ENCODE peak calls at places on chromosome 13, in ten cellular contexts. One of them, this sample, is unnamed.

GRCh38 chr13:48748681-48749080 is 95.0 kb downstream of the CYSLTR2 start:
- DNase-seq in Peyer's patch: no peak
- DNase-seq in lower leg skin: no peak
- DNase-seq in HFF-Myc: no peak
- DNase-seq in skeletal muscle cell: no peak
- DNase-seq in fibroblast of pulmonary artery: no peak
- DNase-seq in brain microvascular endothelial cell: no peak
- DNase-seq in astrocyte of the spinal cord: no peak
- DNase-seq in AG04450: no peak
- DNase-seq in CD8-positive, alpha-beta memory T cell: no peak
- DNase-seq in this sample: no peak

GRCh38 chr13:59425211-59425721 is 738.5 kb downstream of the DIAPH3 start:
- DNase-seq in Peyer's patch: no peak
- DNase-seq in lower leg skin: no peak
- DNase-seq in HFF-Myc: no peak
- DNase-seq in skeletal muscle cell: peak
- DNase-seq in fibroblast of pulmonary artery: peak
- DNase-seq in brain microvascular endothelial cell: peak
- DNase-seq in astrocyte of the spinal cord: peak
- DNase-seq in AG04450: peak
- DNase-seq in CD8-positive, alpha-beta memory T cell: no peak
- DNase-seq in this sample: no peak

GRCh38 chr13:47126432-47126831 is 229.6 kb upstream of the HTR2A start:
- DNase-seq in Peyer's patch: no peak
- DNase-seq in lower leg skin: no peak
- DNase-seq in HFF-Myc: no peak
- DNase-seq in skeletal muscle cell: peak
- DNase-seq in fibroblast of pulmonary artery: peak
- DNase-seq in brain microvascular endothelial cell: no peak
- DNase-seq in astrocyte of the spinal cord: no peak
- DNase-seq in AG04450: no peak
- DNase-seq in CD8-positive, alpha-beta memory T cell: no peak
- DNase-seq in this sample: no peak

GRCh38 chr13:114142640-114143490 is 10.4 kb upstream of the RASA3 start:
- DNase-seq in Peyer's patch: peak
- DNase-seq in lower leg skin: no peak
- DNase-seq in HFF-Myc: no peak
- DNase-seq in skeletal muscle cell: no peak
- DNase-seq in fibroblast of pulmonary artery: no peak
- DNase-seq in brain microvascular endothelial cell: no peak
- DNase-seq in astrocyte of the spinal cord: no peak
- DNase-seq in AG04450: no peak
- DNase-seq in CD8-positive, alpha-beta memory T cell: peak
- DNase-seq in this sample: no peak

GRCh38 chr13:111911141-111911720 is 155.7 kb upstream of the SOX1 start:
- DNase-seq in Peyer's patch: peak
- DNase-seq in lower leg skin: peak
- DNase-seq in HFF-Myc: no peak
- DNase-seq in skeletal muscle cell: no peak
- DNase-seq in fibroblast of pulmonary artery: no peak
- DNase-seq in brain microvascular endothelial cell: no peak
- DNase-seq in astrocyte of the spinal cord: no peak
- DNase-seq in AG04450: no peak
- DNase-seq in CD8-positive, alpha-beta memory T cell: no peak
- DNase-seq in this sample: peak

GRCh38 chr13:50651916-50652315 is 191.6 kb downstream of the DLEU7 start:
- DNase-seq in Peyer's patch: no peak
- DNase-seq in lower leg skin: no peak
- DNase-seq in HFF-Myc: no peak
- DNase-seq in skeletal muscle cell: no peak
- DNase-seq in fibroblast of pulmonary artery: no peak
- DNase-seq in brain microvascular endothelial cell: no peak
- DNase-seq in astrocyte of the spinal cord: no peak
- DNase-seq in AG04450: no peak
- DNase-seq in CD8-positive, alpha-beta memory T cell: no peak
- DNase-seq in this sample: no peak

GRCh38 chr13:97751477-97751876 is 202.0 kb upstream of the IPO5 start:
- DNase-seq in Peyer's patch: no peak
- DNase-seq in lower leg skin: no peak
- DNase-seq in HFF-Myc: no peak
- DNase-seq in skeletal muscle cell: no peak
- DNase-seq in fibroblast of pulmonary artery: no peak
- DNase-seq in brain microvascular endothelial cell: no peak
- DNase-seq in astrocyte of the spinal cord: no peak
- DNase-seq in AG04450: no peak
- DNase-seq in CD8-positive, alpha-beta memory T cell: no peak
- DNase-seq in this sample: no peak

GRCh38 chr13:57629391-57629804 is 2.1 kb upstream of the PCDH17 start:
- DNase-seq in Peyer's patch: peak
- DNase-seq in lower leg skin: no peak
- DNase-seq in HFF-Myc: no peak
- DNase-seq in skeletal muscle cell: no peak
- DNase-seq in fibroblast of pulmonary artery: peak
- DNase-seq in brain microvascular endothelial cell: no peak
- DNase-seq in astrocyte of the spinal cord: no peak
- DNase-seq in AG04450: no peak
- DNase-seq in CD8-positive, alpha-beta memory T cell: no peak
- DNase-seq in this sample: peak

DNA sequence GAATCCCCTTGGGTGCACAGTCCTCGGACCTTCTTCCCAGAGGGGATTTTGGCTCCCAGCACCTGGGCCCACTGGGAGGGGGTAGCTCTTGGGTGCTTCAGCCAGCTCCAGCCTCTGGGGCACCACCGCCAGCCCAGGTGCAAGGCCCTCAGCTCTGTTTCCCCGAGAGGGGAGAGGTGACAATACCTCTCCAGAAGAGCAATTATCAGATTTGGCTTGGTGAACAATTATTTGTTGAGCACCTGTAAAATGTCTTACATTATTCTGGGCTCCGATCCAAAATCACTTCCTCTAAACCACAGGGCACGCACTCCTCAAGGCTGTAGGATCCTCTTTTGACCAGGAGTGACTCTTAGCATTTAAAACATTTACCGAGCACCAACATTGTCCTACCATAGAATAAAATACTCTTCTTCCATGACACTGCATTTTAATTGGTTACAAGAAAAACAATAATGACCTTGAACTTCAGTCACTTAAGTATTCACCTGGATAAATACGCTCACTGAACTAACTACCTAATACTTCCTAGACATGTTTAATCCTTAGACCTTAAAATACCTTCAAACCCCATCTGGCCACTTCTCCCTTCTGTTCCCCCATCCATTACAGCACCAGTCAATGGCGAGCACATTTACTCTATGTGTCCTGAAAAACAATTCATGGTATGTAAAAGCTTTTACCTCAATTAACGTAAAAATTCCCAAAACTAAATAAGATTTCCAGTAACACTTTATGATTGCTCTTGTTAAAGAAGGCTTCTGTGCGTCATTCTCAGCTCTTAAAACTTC is 54.8 kb downstream of the ABCC4 start:
- DNase-seq in Peyer's patch: no peak
- DNase-seq in lower leg skin: peak
- DNase-seq in HFF-Myc: no peak
- DNase-seq in skeletal muscle cell: no peak
- DNase-seq in fibroblast of pulmonary artery: no peak
- DNase-seq in brain microvascular endothelial cell: no peak
- DNase-seq in astrocyte of the spinal cord: no peak
- DNase-seq in AG04450: no peak
- DNase-seq in CD8-positive, alpha-beta memory T cell: no peak
- DNase-seq in this sample: no peak
- H3K4me3 ChIP-seq in Peyer's patch: no peak
- H3K4me3 ChIP-seq in lower leg skin: no peak
- H3K4me3 ChIP-seq in HFF-Myc: no peak
- H3K4me3 ChIP-seq in skeletal muscle cell: no peak
- H3K4me3 ChIP-seq in fibroblast of pulmonary artery: no peak
- H3K4me3 ChIP-seq in brain microvascular endothelial cell: no peak
- H3K4me3 ChIP-seq in astrocyte of the spinal cord: no peak
- H3K4me3 ChIP-seq in AG04450: no peak
- H3K4me3 ChIP-seq in CD8-positive, alpha-beta memory T cell: no peak
- H3K4me3 ChIP-seq in this sample: no peak

DNA sequence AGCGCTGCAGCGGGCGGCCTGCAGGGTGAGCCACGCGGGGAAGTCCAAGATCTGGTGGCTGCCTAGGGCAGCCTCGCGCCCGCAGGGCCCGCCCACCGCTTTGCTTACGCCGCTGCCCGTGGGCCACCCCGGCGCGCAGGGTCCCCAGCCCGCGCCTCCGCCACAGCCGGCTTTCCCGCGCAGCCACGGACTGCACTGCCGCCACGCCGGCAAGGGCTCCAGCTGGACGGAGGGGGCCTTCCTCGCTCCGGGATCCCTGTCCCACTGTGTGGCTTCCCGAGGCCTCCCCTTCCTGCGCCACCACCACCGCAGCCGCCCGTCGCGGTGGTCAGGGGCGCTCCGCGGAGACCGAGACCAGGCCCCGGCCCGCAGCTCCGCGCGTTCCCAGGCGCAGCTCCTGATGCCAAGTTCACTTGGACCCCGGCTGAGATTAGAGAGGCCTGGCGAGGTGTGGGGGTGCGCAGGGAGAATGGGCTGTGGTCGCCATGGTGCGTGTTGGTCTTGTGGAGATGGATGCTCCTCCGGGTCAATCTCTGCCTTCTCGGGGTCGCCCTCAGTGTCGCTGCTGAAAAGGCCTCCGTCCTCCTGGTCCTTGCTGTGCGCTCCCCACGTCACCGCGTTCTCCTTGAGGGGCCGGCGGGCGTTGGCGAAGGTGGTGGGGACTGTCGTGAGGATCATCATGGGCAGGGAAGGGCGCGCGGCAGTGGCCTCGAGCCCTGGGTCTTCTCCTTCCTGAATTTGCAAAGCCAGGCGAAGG is 17.9 kb upstream of the RNF17 start:
- DNase-seq in Peyer's patch: no peak
- DNase-seq in lower leg skin: peak
- DNase-seq in HFF-Myc: no peak
- DNase-seq in skeletal muscle cell: no peak
- DNase-seq in fibroblast of pulmonary artery: no peak
- DNase-seq in brain microvascular endothelial cell: no peak
- DNase-seq in astrocyte of the spinal cord: peak
- DNase-seq in AG04450: no peak
- DNase-seq in CD8-positive, alpha-beta memory T cell: no peak
- DNase-seq in this sample: peak
- H3K4me3 ChIP-seq in Peyer's patch: no peak
- H3K4me3 ChIP-seq in lower leg skin: no peak
- H3K4me3 ChIP-seq in HFF-Myc: no peak
- H3K4me3 ChIP-seq in skeletal muscle cell: no peak
- H3K4me3 ChIP-seq in fibroblast of pulmonary artery: no peak
- H3K4me3 ChIP-seq in brain microvascular endothelial cell: no peak
- H3K4me3 ChIP-seq in astrocyte of the spinal cord: no peak
- H3K4me3 ChIP-seq in AG04450: no peak
- H3K4me3 ChIP-seq in CD8-positive, alpha-beta memory T cell: no peak
- H3K4me3 ChIP-seq in this sample: peak

GRCh38 chr13:39960206-39960605 is 304.7 kb downstream of the COG6 start:
- DNase-seq in Peyer's patch: no peak
- DNase-seq in lower leg skin: no peak
- DNase-seq in HFF-Myc: no peak
- DNase-seq in skeletal muscle cell: no peak
- DNase-seq in fibroblast of pulmonary artery: no peak
- DNase-seq in brain microvascular endothelial cell: no peak
- DNase-seq in astrocyte of the spinal cord: no peak
- DNase-seq in AG04450: no peak
- DNase-seq in CD8-positive, alpha-beta memory T cell: no peak
- DNase-seq in this sample: no peak

GRCh38 chr13:39959497-39959896 is 304.0 kb downstream of the COG6 start:
- DNase-seq in Peyer's patch: no peak
- DNase-seq in lower leg skin: no peak
- DNase-seq in HFF-Myc: no peak
- DNase-seq in skeletal muscle cell: no peak
- DNase-seq in fibroblast of pulmonary artery: no peak
- DNase-seq in brain microvascular endothelial cell: peak
- DNase-seq in astrocyte of the spinal cord: no peak
- DNase-seq in AG04450: no peak
- DNase-seq in CD8-positive, alpha-beta memory T cell: no peak
- DNase-seq in this sample: no peak

GRCh38 chr13:39956036-39956435 is 300.6 kb downstream of the COG6 start:
- DNase-seq in Peyer's patch: no peak
- DNase-seq in lower leg skin: no peak
- DNase-seq in HFF-Myc: no peak
- DNase-seq in skeletal muscle cell: no peak
- DNase-seq in fibroblast of pulmonary artery: no peak
- DNase-seq in brain microvascular endothelial cell: no peak
- DNase-seq in astrocyte of the spinal cord: no peak
- DNase-seq in AG04450: no peak
- DNase-seq in CD8-positive, alpha-beta memory T cell: no peak
- DNase-seq in this sample: no peak

GRCh38 chr13:39955560-39955959 is 300.1 kb downstream of the COG6 start:
- DNase-seq in Peyer's patch: no peak
- DNase-seq in lower leg skin: no peak
- DNase-seq in HFF-Myc: no peak
- DNase-seq in skeletal muscle cell: no peak
- DNase-seq in fibroblast of pulmonary artery: no peak
- DNase-seq in brain microvascular endothelial cell: no peak
- DNase-seq in astrocyte of the spinal cord: no peak
- DNase-seq in AG04450: no peak
- DNase-seq in CD8-positive, alpha-beta memory T cell: no peak
- DNase-seq in this sample: no peak

DNA sequence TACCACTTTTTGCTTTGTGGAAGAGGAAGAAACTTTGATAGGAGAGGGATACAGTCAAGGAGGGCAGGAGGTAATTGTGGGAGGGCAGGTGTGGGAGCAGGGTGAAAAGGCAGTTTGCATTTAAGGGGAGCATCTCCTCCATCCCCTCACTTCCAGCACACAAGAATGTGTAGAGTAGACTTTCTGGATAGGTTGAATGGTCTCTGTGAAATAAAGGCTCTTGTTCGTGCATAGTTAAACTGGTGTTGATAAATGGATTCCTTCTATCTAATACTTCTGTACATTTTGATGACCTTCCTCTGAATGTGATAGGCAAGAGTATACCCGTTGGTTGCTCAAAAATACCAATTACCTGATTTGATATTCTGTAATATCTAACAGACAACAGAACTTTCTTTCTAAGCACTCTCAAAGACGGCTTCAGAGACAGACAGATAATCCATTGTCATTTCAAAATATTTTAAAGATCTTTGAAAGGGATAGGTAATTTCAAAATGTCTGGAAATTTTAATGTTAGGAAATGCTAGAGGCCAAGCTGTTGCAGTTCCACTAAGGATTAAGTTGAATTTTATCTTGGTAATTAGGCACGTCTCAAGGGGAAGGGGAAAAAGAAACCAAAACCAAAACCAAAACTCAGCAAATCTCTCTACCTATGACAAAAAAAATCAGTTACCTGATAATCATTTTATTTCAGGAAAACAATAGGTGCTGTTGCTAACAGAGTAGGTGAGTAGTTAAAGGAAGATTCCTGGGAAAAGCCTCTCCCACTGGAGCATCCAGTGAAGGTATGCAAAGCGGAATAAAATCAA is 302.6 kb downstream of the COG6 start:
- DNase-seq in Peyer's patch: no peak
- DNase-seq in lower leg skin: no peak
- DNase-seq in HFF-Myc: no peak
- DNase-seq in skeletal muscle cell: no peak
- DNase-seq in fibroblast of pulmonary artery: no peak
- DNase-seq in brain microvascular endothelial cell: no peak
- DNase-seq in astrocyte of the spinal cord: no peak
- DNase-seq in AG04450: no peak
- DNase-seq in CD8-positive, alpha-beta memory T cell: peak
- DNase-seq in this sample: no peak
- H3K4me3 ChIP-seq in Peyer's patch: no peak
- H3K4me3 ChIP-seq in lower leg skin: no peak
- H3K4me3 ChIP-seq in HFF-Myc: no peak
- H3K4me3 ChIP-seq in skeletal muscle cell: no peak
- H3K4me3 ChIP-seq in fibroblast of pulmonary artery: no peak
- H3K4me3 ChIP-seq in brain microvascular endothelial cell: no peak
- H3K4me3 ChIP-seq in astrocyte of the spinal cord: no peak
- H3K4me3 ChIP-seq in AG04450: no peak
- H3K4me3 ChIP-seq in CD8-positive, alpha-beta memory T cell: peak
- H3K4me3 ChIP-seq in this sample: no peak

DNA sequence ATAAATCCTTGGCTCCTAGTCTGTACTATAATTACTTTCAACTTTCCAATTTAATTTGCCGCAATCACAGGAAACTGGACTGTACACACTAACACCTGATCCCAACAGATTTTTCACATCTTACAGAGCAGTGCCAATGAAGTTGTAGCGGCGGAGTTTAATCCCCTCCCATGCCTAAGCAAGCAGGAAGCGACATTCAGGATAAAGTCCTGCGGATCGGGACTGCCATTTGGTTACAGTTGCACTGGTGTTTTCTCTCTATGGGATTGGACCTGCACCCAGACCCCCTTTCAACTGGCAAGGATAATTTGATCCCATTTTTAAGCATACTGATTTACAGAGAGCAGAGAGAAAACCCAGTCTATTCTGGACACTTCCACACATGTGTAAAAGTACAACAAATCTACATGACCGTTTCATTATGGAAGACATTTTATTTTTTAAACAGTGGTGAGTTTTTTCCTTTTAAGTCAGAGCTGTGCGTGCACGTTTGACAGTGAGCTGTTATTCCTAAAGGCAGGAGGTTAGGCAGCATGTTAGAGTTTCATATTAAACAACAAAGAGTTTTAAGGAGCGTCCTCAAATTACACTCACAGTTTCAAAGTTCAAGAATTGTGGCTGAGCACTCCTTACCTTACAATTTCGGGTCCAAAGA is 141.8 kb upstream of the RFC3 start:
- DNase-seq in Peyer's patch: no peak
- DNase-seq in lower leg skin: no peak
- DNase-seq in HFF-Myc: no peak
- DNase-seq in skeletal muscle cell: no peak
- DNase-seq in fibroblast of pulmonary artery: peak
- DNase-seq in brain microvascular endothelial cell: no peak
- DNase-seq in astrocyte of the spinal cord: peak
- DNase-seq in AG04450: no peak
- DNase-seq in CD8-positive, alpha-beta memory T cell: no peak
- DNase-seq in this sample: no peak
- H3K4me3 ChIP-seq in Peyer's patch: no peak
- H3K4me3 ChIP-seq in lower leg skin: peak
- H3K4me3 ChIP-seq in HFF-Myc: peak
- H3K4me3 ChIP-seq in skeletal muscle cell: peak
- H3K4me3 ChIP-seq in fibroblast of pulmonary artery: peak
- H3K4me3 ChIP-seq in brain microvascular endothelial cell: peak
- H3K4me3 ChIP-seq in astrocyte of the spinal cord: peak
- H3K4me3 ChIP-seq in AG04450: peak
- H3K4me3 ChIP-seq in CD8-positive, alpha-beta memory T cell: no peak
- H3K4me3 ChIP-seq in this sample: no peak